ENCODE peak calls at places on chromosomes 3 and 15, in eight cellular contexts. P is AG04450; N is brain microvascular endothelial cell; B is SJCRH30; S is activated CD4-positive, CD25-positive, alpha-beta regulatory T cell treated with anti-CD3 and anti-CD28 coated beads, Interleukin-2, amount 50 U/mL, for 16 hours; C is renal cortical epithelial cell; U is fibroblast of pulmonary artery; Q is IMR-90. K is an unnamed sample.
A peak's percentile ranks its signal among the peaks of the same experiment; 100 is the strongest.

GRCh38 chr3:8052599-8053185 is 448.9 kb upstream of the LMCD1 start:
- DNase-seq in N (no peak), S (no peak), P (no peak), U (no peak), C (no peak), B (no peak), Q (no peak), K (no peak)

GRCh38 chr3:57696861-57697321 is 4.0 kb upstream of the DENND6A start:
- DNase-seq in N (no peak), S (no peak), B (no peak), C (peak; percentile 27), P (no peak), U (peak; percentile 4), Q (peak; percentile 45), K (no peak)

GRCh38 chr3:56683122-56683817 is at the start of gene TASOR:
- DNase-seq in N (peak; percentile 51), S (peak; percentile 75), C (peak; percentile 24), P (peak; percentile 18), Q (peak; percentile 60), U (peak; percentile 81), B (peak; percentile 83), K (peak; percentile 86)

GRCh38 chr3:125965505-125965904 is 3.5 kb upstream of the ROPN1B start:
- DNase-seq in B (no peak), S (no peak), N (no peak), U (no peak), P (no peak), C (no peak), Q (no peak), K (no peak)

GRCh38 chr3:58041182-58041825 is 33.1 kb downstream of the FLNB start:
- DNase-seq in B (peak; percentile 76), P (no peak), Q (peak; percentile 54), S (no peak), C (no peak), U (peak; percentile 41), N (peak; percentile 41), K (no peak)

GRCh38 chr3:176870451-176870850 is 326.8 kb downstream of the TBL1XR1 start:
- DNase-seq in N (no peak), C (no peak), P (no peak), B (no peak), U (no peak), S (no peak), Q (no peak), K (no peak)

GRCh38 chr3:123700791-123701712 is 116.2 kb upstream of the HACD2 start:
- DNase-seq in C (no peak), S (no peak), N (no peak), Q (peak; percentile 61), B (no peak), U (no peak), P (no peak), K (no peak)

GRCh38 chr3:159074756-159075155 is 272.9 kb downstream of the MFSD1 start:
- DNase-seq in U (no peak), S (no peak), B (no peak), C (no peak), N (no peak), Q (no peak), P (no peak), K (no peak)

GRCh38 chr15:52466716-52467115 is 62.0 kb downstream of the MYO5A start:
- DNase-seq in P (no peak), S (no peak), N (no peak), B (no peak), Q (no peak), C (no peak), U (no peak), K (no peak)

GRCh38 chr3:50132421-50133282 is 22.5 kb upstream of the SEMA3F start:
- DNase-seq in N (no peak), S (no peak), Q (no peak), B (no peak), U (no peak), P (no peak), C (no peak), K (no peak)

GRCh38 chr3:159045279-159045678 is 243.4 kb downstream of the MFSD1 start:
- DNase-seq in Q (no peak), P (no peak), S (no peak), U (no peak), N (no peak), B (no peak), C (no peak), K (no peak)

GRCh38 chr3:7977245-7978103 is 524.1 kb upstream of the LMCD1 start:
- DNase-seq in U (peak; percentile 50), B (peak; percentile 26), Q (no peak), C (peak; percentile 74), S (no peak), P (no peak), N (peak; percentile 24), K (no peak)

GRCh38 chr3:72299321-72299802 is 514.4 kb upstream of the PROK2 start:
- DNase-seq in U (peak; percentile 86), S (no peak), N (peak; percentile 31), P (no peak), C (no peak), Q (peak; percentile 59), B (no peak), K (no peak)

GRCh38 chr15:83300826-83301225 is 16.4 kb upstream of the BNC1 start:
- DNase-seq in C (peak; percentile 71), S (no peak), Q (peak; percentile 42), N (no peak), P (no peak), U (peak; percentile 60), B (no peak), K (no peak)

GRCh38 chr3:43921056-43921455 is 230.3 kb downstream of the ABHD5 start:
- DNase-seq in N (peak; percentile 7), B (no peak), U (no peak), S (no peak), Q (no peak), P (no peak), C (no peak), K (no peak)

GRCh38 chr3:3906171-3906570 is 106.9 kb downstream of the LRRN1 start:
- DNase-seq in C (no peak), P (no peak), N (no peak), S (no peak), B (peak; percentile 77), Q (no peak), U (no peak), K (no peak)

GRCh38 chr15:39597751-39598185 is 16.9 kb downstream of the THBS1 start:
- DNase-seq in U (peak; percentile 80), Q (peak; percentile 83), C (peak; percentile 49), N (no peak), P (no peak), B (no peak), S (no peak), K (no peak)

GRCh38 chr15:31020542-31020941 is 29.1 kb upstream of the MTMR10 start:
- DNase-seq in C (no peak), Q (peak; percentile 37), S (no peak), U (no peak), N (no peak), P (no peak), B (no peak), K (no peak)

GRCh38 chr15:95208988-95209387 is 977.6 kb downstream of the MCTP2 start:
- DNase-seq in U (peak; percentile 31), B (peak; percentile 46), N (peak; percentile 9), P (no peak), C (no peak), S (no peak), Q (peak; percentile 31), K (no peak)

GRCh38 chr3:197956070-197956469 is 3.9 kb upstream of the LMLN start:
- DNase-seq in B (no peak), Q (no peak), N (no peak), C (no peak), P (no peak), S (no peak), U (no peak), K (no peak)

GRCh38 chr3:10848261-10848660 is 32.2 kb downstream of the SLC6A11 start:
- DNase-seq in P (no peak), U (no peak), N (no peak), S (no peak), C (no peak), Q (no peak), B (no peak), K (no peak)